ENCODE peak calls at places on chromosomes 1 and 21, in ten cellular contexts. One of them, this sample, is unnamed. For H3K36me3, the result is how much of the 10 kb centered on the place peaks cover.

GRCh38 chr21:37454869-37455503 is 88.4 kb downstream of the DYRK1A start:
- DNase-seq in right lobe of liver: no peak
- DNase-seq in MM.1S: no peak
- DNase-seq in prostate gland: no peak
- DNase-seq in heart right ventricle: no peak
- DNase-seq in sigmoid colon: no peak
- DNase-seq in WERI-Rb-1: no peak
- DNase-seq in lung: no peak
- DNase-seq in psoas muscle: no peak
- DNase-seq in cardiac muscle cell: no peak
- DNase-seq in this sample: no peak

GRCh38 chr1:214476958-214477870 is 74.2 kb downstream of the PTPN14 start:
- DNase-seq in cardiac muscle cell: peak
- DNase-seq in prostate gland: peak
- DNase-seq in MM.1S: no peak
- DNase-seq in right lobe of liver: no peak
- DNase-seq in sigmoid colon: no peak
- DNase-seq in psoas muscle: no peak
- DNase-seq in heart right ventricle: no peak
- DNase-seq in WERI-Rb-1: no peak
- DNase-seq in lung: peak
- DNase-seq in this sample: no peak

GRCh38 chr21:38646213-38646837 is 148.0 kb upstream of the ERG start:
- DNase-seq in psoas muscle: no peak
- DNase-seq in cardiac muscle cell: no peak
- DNase-seq in prostate gland: no peak
- DNase-seq in lung: no peak
- DNase-seq in right lobe of liver: no peak
- DNase-seq in heart right ventricle: no peak
- DNase-seq in MM.1S: no peak
- DNase-seq in WERI-Rb-1: no peak
- DNase-seq in sigmoid colon: no peak
- DNase-seq in this sample: no peak

GRCh38 chr21:18340387-18340942 is 63.1 kb downstream of the TMPRSS15 start:
- DNase-seq in WERI-Rb-1: no peak
- DNase-seq in right lobe of liver: no peak
- DNase-seq in lung: no peak
- DNase-seq in heart right ventricle: no peak
- DNase-seq in psoas muscle: no peak
- DNase-seq in cardiac muscle cell: no peak
- DNase-seq in MM.1S: peak
- DNase-seq in sigmoid colon: no peak
- DNase-seq in prostate gland: no peak
- DNase-seq in this sample: no peak

GRCh38 chr1:161835963-161836362 is 69.8 kb downstream of the ATF6 start:
- DNase-seq in sigmoid colon: no peak
- DNase-seq in WERI-Rb-1: no peak
- DNase-seq in MM.1S: no peak
- DNase-seq in lung: no peak
- DNase-seq in psoas muscle: no peak
- DNase-seq in cardiac muscle cell: no peak
- DNase-seq in prostate gland: no peak
- DNase-seq in heart right ventricle: no peak
- DNase-seq in right lobe of liver: no peak
- DNase-seq in this sample: no peak

GRCh38 chr1:216422821-216423529 is at the start of gene USH2A:
- DNase-seq in lung: no peak
- DNase-seq in psoas muscle: no peak
- DNase-seq in WERI-Rb-1: peak
- DNase-seq in MM.1S: no peak
- DNase-seq in prostate gland: no peak
- DNase-seq in heart right ventricle: no peak
- DNase-seq in right lobe of liver: no peak
- DNase-seq in cardiac muscle cell: peak
- DNase-seq in sigmoid colon: no peak
- DNase-seq in this sample: no peak

GRCh38 chr1:62466982-62467532 is 30.2 kb downstream of the USP1 start:
- DNase-seq in MM.1S: no peak
- DNase-seq in psoas muscle: no peak
- DNase-seq in WERI-Rb-1: no peak
- DNase-seq in prostate gland: no peak
- DNase-seq in lung: no peak
- DNase-seq in right lobe of liver: no peak
- DNase-seq in cardiac muscle cell: no peak
- DNase-seq in heart right ventricle: no peak
- DNase-seq in sigmoid colon: no peak
- DNase-seq in this sample: no peak

GRCh38 chr1:202952818-202953217 is 5.3 kb downstream of the ADIPOR1 start:
- DNase-seq in heart right ventricle: peak
- DNase-seq in sigmoid colon: peak
- DNase-seq in prostate gland: no peak
- DNase-seq in cardiac muscle cell: no peak
- DNase-seq in MM.1S: no peak
- DNase-seq in WERI-Rb-1: no peak
- DNase-seq in right lobe of liver: peak
- DNase-seq in lung: peak
- DNase-seq in psoas muscle: no peak
- DNase-seq in this sample: no peak

GRCh38 chr1:100773444-100773843 is 53.9 kb downstream of the VCAM1 start:
- DNase-seq in lung: no peak
- DNase-seq in MM.1S: no peak
- DNase-seq in prostate gland: no peak
- DNase-seq in cardiac muscle cell: no peak
- DNase-seq in WERI-Rb-1: no peak
- DNase-seq in sigmoid colon: no peak
- DNase-seq in psoas muscle: no peak
- DNase-seq in right lobe of liver: no peak
- DNase-seq in heart right ventricle: no peak
- DNase-seq in this sample: no peak

GRCh38 chr1:235079443-235079967 is 49.1 kb downstream of the TOMM20 start:
- DNase-seq in lung: peak
- DNase-seq in MM.1S: peak
- DNase-seq in sigmoid colon: no peak
- DNase-seq in cardiac muscle cell: no peak
- DNase-seq in prostate gland: peak
- DNase-seq in psoas muscle: peak
- DNase-seq in WERI-Rb-1: peak
- DNase-seq in right lobe of liver: peak
- DNase-seq in heart right ventricle: no peak
- DNase-seq in this sample: peak

GRCh38 chr1:221371671-221372070 is 370.2 kb downstream of the DUSP10 start:
- DNase-seq in MM.1S: no peak
- DNase-seq in cardiac muscle cell: peak
- DNase-seq in psoas muscle: no peak
- DNase-seq in right lobe of liver: no peak
- DNase-seq in heart right ventricle: no peak
- DNase-seq in lung: no peak
- DNase-seq in WERI-Rb-1: no peak
- DNase-seq in sigmoid colon: no peak
- DNase-seq in prostate gland: no peak
- DNase-seq in this sample: no peak

GRCh38 chr1:190205713-190206112 is 272.0 kb downstream of the BRINP3 start:
- DNase-seq in psoas muscle: no peak
- DNase-seq in lung: no peak
- DNase-seq in prostate gland: no peak
- DNase-seq in sigmoid colon: no peak
- DNase-seq in MM.1S: no peak
- DNase-seq in cardiac muscle cell: no peak
- DNase-seq in right lobe of liver: no peak
- DNase-seq in heart right ventricle: no peak
- DNase-seq in WERI-Rb-1: no peak
- DNase-seq in this sample: no peak

GRCh38 chr1:41333146-41333784 is 28.0 kb upstream of the FOXO6 start:
- DNase-seq in psoas muscle: no peak
- DNase-seq in heart right ventricle: no peak
- DNase-seq in cardiac muscle cell: no peak
- DNase-seq in prostate gland: no peak
- DNase-seq in WERI-Rb-1: no peak
- DNase-seq in MM.1S: no peak
- DNase-seq in lung: no peak
- DNase-seq in right lobe of liver: no peak
- DNase-seq in sigmoid colon: no peak
- DNase-seq in this sample: no peak

GRCh38 chr1:27416387-27417111 is 24.1 kb downstream of the GPR3 start:
- DNase-seq in heart right ventricle: peak
- DNase-seq in cardiac muscle cell: peak
- DNase-seq in MM.1S: peak
- DNase-seq in lung: no peak
- DNase-seq in prostate gland: no peak
- DNase-seq in right lobe of liver: no peak
- DNase-seq in WERI-Rb-1: peak
- DNase-seq in psoas muscle: no peak
- DNase-seq in sigmoid colon: no peak
- DNase-seq in this sample: peak

GRCh38 chr1:27423701-27424100 is 31.3 kb downstream of the GPR3 start:
- DNase-seq in right lobe of liver: no peak
- DNase-seq in cardiac muscle cell: no peak
- DNase-seq in sigmoid colon: no peak
- DNase-seq in psoas muscle: no peak
- DNase-seq in heart right ventricle: no peak
- DNase-seq in prostate gland: no peak
- DNase-seq in lung: no peak
- DNase-seq in WERI-Rb-1: no peak
- DNase-seq in MM.1S: no peak
- DNase-seq in this sample: no peak

GRCh38 chr1:27418326-27418761 is 25.9 kb downstream of the GPR3 start:
- DNase-seq in WERI-Rb-1: no peak
- DNase-seq in prostate gland: peak
- DNase-seq in right lobe of liver: no peak
- DNase-seq in cardiac muscle cell: peak
- DNase-seq in sigmoid colon: peak
- DNase-seq in psoas muscle: peak
- DNase-seq in MM.1S: peak
- DNase-seq in heart right ventricle: peak
- DNase-seq in lung: peak
- DNase-seq in this sample: peak

GRCh38 chr1:27413004-27413403 is 20.6 kb downstream of the GPR3 start:
- DNase-seq in MM.1S: no peak
- DNase-seq in sigmoid colon: no peak
- DNase-seq in lung: no peak
- DNase-seq in heart right ventricle: no peak
- DNase-seq in prostate gland: peak
- DNase-seq in WERI-Rb-1: no peak
- DNase-seq in psoas muscle: no peak
- DNase-seq in cardiac muscle cell: no peak
- DNase-seq in right lobe of liver: no peak
- DNase-seq in this sample: no peak

GRCh38 chr1:27418786-27419185 is 26.4 kb downstream of the GPR3 start:
- DNase-seq in lung: no peak
- DNase-seq in prostate gland: no peak
- DNase-seq in MM.1S: no peak
- DNase-seq in psoas muscle: no peak
- DNase-seq in heart right ventricle: no peak
- DNase-seq in sigmoid colon: no peak
- DNase-seq in cardiac muscle cell: no peak
- DNase-seq in right lobe of liver: no peak
- DNase-seq in WERI-Rb-1: no peak
- DNase-seq in this sample: no peak
- H3K4me3 ChIP-seq in lung: no peak
- H3K4me3 ChIP-seq in prostate gland: no peak
- H3K4me3 ChIP-seq in MM.1S: no peak
- H3K4me3 ChIP-seq in psoas muscle: no peak
- H3K4me3 ChIP-seq in heart right ventricle: no peak
- H3K4me3 ChIP-seq in sigmoid colon: no peak
- H3K4me3 ChIP-seq in cardiac muscle cell: no peak
- H3K4me3 ChIP-seq in right lobe of liver: no peak
- H3K4me3 ChIP-seq in WERI-Rb-1: no peak
- H3K4me3 ChIP-seq in this sample: no peak

GRCh38 chr1:106022312-106022902 is 1034.1 kb upstream of the PRMT6 start:
- DNase-seq in WERI-Rb-1: no peak
- DNase-seq in sigmoid colon: no peak
- DNase-seq in right lobe of liver: no peak
- DNase-seq in lung: no peak
- DNase-seq in cardiac muscle cell: peak
- DNase-seq in prostate gland: no peak
- DNase-seq in heart right ventricle: no peak
- DNase-seq in MM.1S: no peak
- DNase-seq in psoas muscle: no peak
- DNase-seq in this sample: peak
- TF ChIP-seq CTCF in WERI-Rb-1: no peak
- TF ChIP-seq CTCF in sigmoid colon: peak
- TF ChIP-seq CTCF in right lobe of liver: peak
- TF ChIP-seq CTCF in lung: no peak
- TF ChIP-seq CTCF in cardiac muscle cell: peak
- TF ChIP-seq CTCF in prostate gland: peak
- TF ChIP-seq CTCF in heart right ventricle: no peak
- TF ChIP-seq CTCF in MM.1S: peak
- TF ChIP-seq CTCF in psoas muscle: no peak
- TF ChIP-seq CTCF in this sample: peak

GRCh38 chr1:84135341-84135740 is 8.7 kb upstream of the PRKACB start:
- DNase-seq in right lobe of liver: no peak
- DNase-seq in sigmoid colon: no peak
- DNase-seq in cardiac muscle cell: no peak
- DNase-seq in prostate gland: no peak
- DNase-seq in WERI-Rb-1: no peak
- DNase-seq in lung: no peak
- DNase-seq in MM.1S: no peak
- DNase-seq in psoas muscle: no peak
- DNase-seq in heart right ventricle: no peak
- DNase-seq in this sample: no peak

DNA sequence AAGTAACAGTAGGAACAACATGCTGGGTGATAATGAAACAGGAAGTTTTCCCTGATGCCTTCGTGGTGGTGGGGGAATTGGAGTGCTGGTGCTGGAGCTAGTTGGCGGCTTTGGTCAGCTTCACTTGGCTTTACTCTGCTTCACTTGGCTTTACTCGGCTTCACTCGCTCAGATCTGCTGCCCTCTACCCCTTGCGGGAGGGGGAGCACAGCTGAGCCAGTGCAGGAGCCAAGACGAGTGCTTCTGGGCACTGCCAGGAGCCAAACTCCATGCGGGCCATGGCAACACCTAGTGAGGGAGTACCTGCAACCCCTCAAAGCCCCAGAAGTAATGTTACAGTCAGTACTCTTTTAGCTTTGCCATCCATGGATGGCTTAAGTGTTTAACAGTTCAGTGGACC is 10.6 kb upstream of the PRKACB start:
- DNase-seq in cardiac muscle cell: no peak
- DNase-seq in sigmoid colon: no peak
- DNase-seq in right lobe of liver: no peak
- DNase-seq in WERI-Rb-1: no peak
- DNase-seq in lung: no peak
- DNase-seq in heart right ventricle: no peak
- DNase-seq in psoas muscle: no peak
- DNase-seq in prostate gland: no peak
- DNase-seq in MM.1S: no peak
- DNase-seq in this sample: no peak
- H3K36me3 ChIP-seq in cardiac muscle cell: under half
- H3K36me3 ChIP-seq in sigmoid colon: under half
- H3K36me3 ChIP-seq in right lobe of liver: under half
- H3K36me3 ChIP-seq in WERI-Rb-1: under half
- H3K36me3 ChIP-seq in lung: under half
- H3K36me3 ChIP-seq in heart right ventricle: under half
- H3K36me3 ChIP-seq in psoas muscle: under half
- H3K36me3 ChIP-seq in prostate gland: under half
- H3K36me3 ChIP-seq in MM.1S: under half
- H3K36me3 ChIP-seq in this sample: under half

DNA sequence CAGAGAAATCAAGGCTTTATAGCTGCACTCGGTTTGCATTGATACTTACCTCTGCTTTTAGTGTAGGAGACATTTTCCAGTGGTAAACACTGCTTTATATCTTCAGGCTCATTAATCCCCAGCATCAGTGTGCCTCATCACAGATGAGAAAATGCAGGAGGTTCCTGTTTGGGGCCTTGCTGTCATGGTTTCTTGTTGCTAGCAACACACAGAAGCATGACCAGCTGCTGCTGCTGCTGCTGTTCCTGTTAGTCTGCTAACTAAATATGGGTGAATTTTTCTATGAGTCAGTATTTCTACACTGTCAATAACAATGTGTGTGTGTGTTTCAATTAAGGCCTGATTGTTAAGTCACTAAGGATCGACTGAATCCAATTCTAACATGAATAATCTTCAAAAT is 85.8 kb upstream of the RGS1 start:
- DNase-seq in heart right ventricle: peak
- DNase-seq in psoas muscle: no peak
- DNase-seq in cardiac muscle cell: peak
- DNase-seq in MM.1S: peak
- DNase-seq in sigmoid colon: peak
- DNase-seq in WERI-Rb-1: no peak
- DNase-seq in prostate gland: peak
- DNase-seq in lung: no peak
- DNase-seq in right lobe of liver: no peak
- DNase-seq in this sample: no peak
- H3K4me3 ChIP-seq in heart right ventricle: no peak
- H3K4me3 ChIP-seq in psoas muscle: no peak
- H3K4me3 ChIP-seq in cardiac muscle cell: no peak
- H3K4me3 ChIP-seq in MM.1S: no peak
- H3K4me3 ChIP-seq in sigmoid colon: no peak
- H3K4me3 ChIP-seq in WERI-Rb-1: no peak
- H3K4me3 ChIP-seq in prostate gland: no peak
- H3K4me3 ChIP-seq in lung: no peak
- H3K4me3 ChIP-seq in right lobe of liver: no peak
- H3K4me3 ChIP-seq in this sample: no peak

This sample was measured in GM06990.